ENCODE peak calls at places on chromosomes 13 and 19, in six cellular contexts. One of them, this sample, is unnamed.

GRCh38 chr19:33285441-33285927 is 16.9 kb downstream of the CEBPA start:
- DNase-seq in GM04504: no peak
- DNase-seq in glutamatergic neuron: no peak
- DNase-seq in DMS153: no peak
- DNase-seq in amniotic epithelial cell: no peak
- DNase-seq in AG09309: no peak
- DNase-seq in this sample: no peak

GRCh38 chr19:19149402-19149801 is 11.1 kb upstream of the TMEM161A start:
- DNase-seq in GM04504: no peak
- DNase-seq in glutamatergic neuron: no peak
- DNase-seq in amniotic epithelial cell: no peak
- DNase-seq in DMS153: no peak
- DNase-seq in AG09309: no peak
- DNase-seq in this sample: no peak

GRCh38 chr19:5904302-5905071 is at the start of gene VMAC:
- DNase-seq in GM04504: peak; percentile 100
- DNase-seq in glutamatergic neuron: peak; percentile 100
- DNase-seq in AG09309: peak; percentile 100
- DNase-seq in amniotic epithelial cell: peak; percentile 100
- DNase-seq in DMS153: peak; percentile 100
- DNase-seq in this sample: peak; percentile 99

GRCh38 chr13:20939662-20940061 is 37.1 kb upstream of the XPO4 start:
- DNase-seq in glutamatergic neuron: no peak
- DNase-seq in GM04504: no peak
- DNase-seq in DMS153: no peak
- DNase-seq in amniotic epithelial cell: no peak
- DNase-seq in AG09309: no peak
- DNase-seq in this sample: no peak

GRCh38 chr19:1513492-1514294 is 874 bp upstream of the ADAMTSL5 start:
- DNase-seq in glutamatergic neuron: no peak
- DNase-seq in GM04504: peak; percentile 42
- DNase-seq in AG09309: no peak
- DNase-seq in amniotic epithelial cell: peak; percentile 32
- DNase-seq in DMS153: no peak
- DNase-seq in this sample: no peak

GRCh38 chr19:31255174-31255862 is 93.9 kb downstream of the TSHZ3 start:
- DNase-seq in DMS153: no peak
- DNase-seq in GM04504: no peak
- DNase-seq in amniotic epithelial cell: peak; percentile 42
- DNase-seq in glutamatergic neuron: no peak
- DNase-seq in AG09309: no peak
- DNase-seq in this sample: no peak

GRCh38 chr19:39333507-39333906 is 2.3 kb downstream of the GMFG start:
- DNase-seq in GM04504: no peak
- DNase-seq in glutamatergic neuron: no peak
- DNase-seq in DMS153: no peak
- DNase-seq in amniotic epithelial cell: no peak
- DNase-seq in AG09309: no peak
- DNase-seq in this sample: no peak

GRCh38 chr13:28819046-28819747 is 942 bp upstream of the MTUS2 start:
- DNase-seq in GM04504: no peak
- DNase-seq in AG09309: no peak
- DNase-seq in DMS153: no peak
- DNase-seq in glutamatergic neuron: no peak
- DNase-seq in amniotic epithelial cell: peak; percentile 18
- DNase-seq in this sample: peak; percentile 76

GRCh38 chr13:113495494-113496251 is 5.2 kb upstream of the DCUN1D2 start:
- DNase-seq in DMS153: no peak
- DNase-seq in glutamatergic neuron: peak; percentile 58
- DNase-seq in GM04504: no peak
- DNase-seq in AG09309: no peak
- DNase-seq in amniotic epithelial cell: peak; percentile 59
- DNase-seq in this sample: no peak

GRCh38 chr19:53394522-53394973 is 401 bp upstream of the ZNF765 start:
- DNase-seq in DMS153: no peak
- DNase-seq in GM04504: peak; percentile 33
- DNase-seq in amniotic epithelial cell: peak; percentile 37
- DNase-seq in glutamatergic neuron: peak; percentile 80
- DNase-seq in AG09309: no peak
- DNase-seq in this sample: no peak

GRCh38 chr13:39787086-39787487 is 131.6 kb downstream of the COG6 start:
- DNase-seq in amniotic epithelial cell: peak; percentile 37
- DNase-seq in DMS153: no peak
- DNase-seq in glutamatergic neuron: no peak
- DNase-seq in GM04504: no peak
- DNase-seq in AG09309: peak; percentile 37
- DNase-seq in this sample: no peak